ENCODE peak calls at places on chromosomes 13 and 19, in six cellular contexts. One of them, this sample, is unnamed.

GRCh38 chr19:3565177-3565576 is 7.6 kb upstream of the HMG20B start:
- DNase-seq in uterus: no peak
- DNase-seq in H1: no peak
- DNase-seq in hepatocyte: peak
- DNase-seq in HFF-Myc: no peak
- DNase-seq in fibroblast of mammary gland: no peak
- DNase-seq in this sample: no peak

GRCh38 chr19:33781996-33782395 is 14.7 kb upstream of the KCTD15 start:
- DNase-seq in uterus: no peak
- DNase-seq in H1: no peak
- DNase-seq in hepatocyte: no peak
- DNase-seq in HFF-Myc: no peak
- DNase-seq in fibroblast of mammary gland: peak
- DNase-seq in this sample: no peak

GRCh38 chr19:49222011-49222410 is 64.4 kb downstream of the TRPM4 start:
- DNase-seq in uterus: no peak
- DNase-seq in H1: no peak
- DNase-seq in hepatocyte: no peak
- DNase-seq in HFF-Myc: no peak
- DNase-seq in fibroblast of mammary gland: peak
- DNase-seq in this sample: no peak

GRCh38 chr19:38545596-38545995 is 72.2 kb downstream of the MAP4K1 start:
- DNase-seq in uterus: no peak
- DNase-seq in H1: no peak
- DNase-seq in hepatocyte: no peak
- DNase-seq in HFF-Myc: no peak
- DNase-seq in fibroblast of mammary gland: peak
- DNase-seq in this sample: no peak

GRCh38 chr13:93147946-93148345 is 78.7 kb upstream of the GPC6 start:
- DNase-seq in uterus: no peak
- DNase-seq in H1: no peak
- DNase-seq in hepatocyte: no peak
- DNase-seq in HFF-Myc: no peak
- DNase-seq in fibroblast of mammary gland: no peak
- DNase-seq in this sample: no peak

GRCh38 chr13:27556109-27556508 is 64.2 kb downstream of the LNX2 start:
- DNase-seq in uterus: no peak
- DNase-seq in H1: no peak
- DNase-seq in hepatocyte: no peak
- DNase-seq in HFF-Myc: no peak
- DNase-seq in fibroblast of mammary gland: peak
- DNase-seq in this sample: no peak

GRCh38 chr19:21256722-21257121 is 72.5 kb downstream of the ZNF708 start:
- DNase-seq in uterus: no peak
- DNase-seq in H1: no peak
- DNase-seq in hepatocyte: peak
- DNase-seq in HFF-Myc: no peak
- DNase-seq in fibroblast of mammary gland: peak
- DNase-seq in this sample: peak

GRCh38 chr13:74288361-74288911 is 154.2 kb upstream of the KLF12 start:
- DNase-seq in uterus: peak
- DNase-seq in H1: peak
- DNase-seq in hepatocyte: peak
- DNase-seq in HFF-Myc: no peak
- DNase-seq in fibroblast of mammary gland: no peak
- DNase-seq in this sample: no peak

GRCh38 chr13:29893438-29893837 is 43.0 kb upstream of the UBL3 start:
- DNase-seq in uterus: no peak
- DNase-seq in H1: no peak
- DNase-seq in hepatocyte: no peak
- DNase-seq in HFF-Myc: no peak
- DNase-seq in fibroblast of mammary gland: peak
- DNase-seq in this sample: no peak

GRCh38 chr13:61170791-61171330 is 244.8 kb downstream of the PCDH20 start:
- DNase-seq in uterus: no peak
- DNase-seq in H1: no peak
- DNase-seq in hepatocyte: no peak
- DNase-seq in HFF-Myc: no peak
- DNase-seq in fibroblast of mammary gland: no peak
- DNase-seq in this sample: no peak

GRCh38 chr13:29464105-29464679 is 131.3 kb downstream of the SLC7A1 start:
- DNase-seq in uterus: no peak
- DNase-seq in H1: no peak
- DNase-seq in hepatocyte: no peak
- DNase-seq in HFF-Myc: no peak
- DNase-seq in fibroblast of mammary gland: no peak
- DNase-seq in this sample: no peak

GRCh38 chr13:107376393-107377085 is 808.6 kb upstream of the ARGLU1 start:
- DNase-seq in uterus: no peak
- DNase-seq in H1: no peak
- DNase-seq in hepatocyte: no peak
- DNase-seq in HFF-Myc: no peak
- DNase-seq in fibroblast of mammary gland: no peak
- DNase-seq in this sample: no peak

GRCh38 chr13:110018009-110018408 is 231.6 kb upstream of the IRS2 start:
- DNase-seq in uterus: no peak
- DNase-seq in H1: no peak
- DNase-seq in hepatocyte: no peak
- DNase-seq in HFF-Myc: no peak
- DNase-seq in fibroblast of mammary gland: peak
- DNase-seq in this sample: no peak

GRCh38 chr13:29591310-29591709 is 4.2 kb downstream of the SLC7A1 start:
- DNase-seq in uterus: no peak
- DNase-seq in H1: no peak
- DNase-seq in hepatocyte: no peak
- DNase-seq in HFF-Myc: no peak
- DNase-seq in fibroblast of mammary gland: peak
- DNase-seq in this sample: no peak

GRCh38 chr19:27772059-27772458 is 1440.9 kb downstream of the UQCRFS1 start:
- DNase-seq in uterus: no peak
- DNase-seq in H1: no peak
- DNase-seq in hepatocyte: no peak
- DNase-seq in HFF-Myc: no peak
- DNase-seq in fibroblast of mammary gland: no peak
- DNase-seq in this sample: no peak

GRCh38 chr19:12784871-12785430 is 6.3 kb upstream of the JUNB start:
- DNase-seq in uterus: no peak
- DNase-seq in H1: no peak
- DNase-seq in hepatocyte: no peak
- DNase-seq in HFF-Myc: no peak
- DNase-seq in fibroblast of mammary gland: no peak
- DNase-seq in this sample: no peak

GRCh38 chr13:68944272-68944671 is 1163.4 kb upstream of the ATXN8OS start:
- DNase-seq in uterus: no peak
- DNase-seq in H1: no peak
- DNase-seq in hepatocyte: no peak
- DNase-seq in HFF-Myc: no peak
- DNase-seq in fibroblast of mammary gland: no peak
- DNase-seq in this sample: no peak

GRCh38 chr13:66076417-66076816 is 1153.7 kb downstream of the PCDH9 start:
- DNase-seq in uterus: no peak
- DNase-seq in H1: no peak
- DNase-seq in hepatocyte: no peak
- DNase-seq in HFF-Myc: no peak
- DNase-seq in fibroblast of mammary gland: peak
- DNase-seq in this sample: no peak

GRCh38 chr19:39563408-39563807 is 23.4 kb upstream of the EID2 start:
- DNase-seq in uterus: no peak
- DNase-seq in H1: no peak
- DNase-seq in hepatocyte: no peak
- DNase-seq in HFF-Myc: no peak
- DNase-seq in fibroblast of mammary gland: peak
- DNase-seq in this sample: no peak

GRCh38 chr19:2479556-2480194 is 3.7 kb downstream of the GADD45B start:
- DNase-seq in uterus: no peak
- DNase-seq in H1: no peak
- DNase-seq in hepatocyte: no peak
- DNase-seq in HFF-Myc: no peak
- DNase-seq in fibroblast of mammary gland: no peak
- DNase-seq in this sample: no peak

GRCh38 chr19:50333235-50333736 is 4.1 kb upstream of the KCNC3 start:
- DNase-seq in uterus: peak
- DNase-seq in H1: peak
- DNase-seq in hepatocyte: peak
- DNase-seq in HFF-Myc: no peak
- DNase-seq in fibroblast of mammary gland: peak
- DNase-seq in this sample: peak

GRCh38 chr13:104171132-104171531 is 1104.9 kb upstream of the SLC10A2 start:
- DNase-seq in uterus: no peak
- DNase-seq in H1: no peak
- DNase-seq in hepatocyte: peak
- DNase-seq in HFF-Myc: no peak
- DNase-seq in fibroblast of mammary gland: no peak
- DNase-seq in this sample: no peak

GRCh38 chr19:13337181-13337580 is 169.1 kb downstream of the CACNA1A start:
- DNase-seq in uterus: no peak
- DNase-seq in H1: no peak
- DNase-seq in hepatocyte: no peak
- DNase-seq in HFF-Myc: no peak
- DNase-seq in fibroblast of mammary gland: no peak
- DNase-seq in this sample: no peak

GRCh38 chr19:33810821-33811220 is 14.2 kb downstream of the KCTD15 start:
- DNase-seq in uterus: no peak
- DNase-seq in H1: no peak
- DNase-seq in hepatocyte: no peak
- DNase-seq in HFF-Myc: no peak
- DNase-seq in fibroblast of mammary gland: no peak
- DNase-seq in this sample: no peak

GRCh38 chr19:32798201-32798600 is 71.4 kb downstream of the SLC7A9 start:
- DNase-seq in uterus: no peak
- DNase-seq in H1: no peak
- DNase-seq in hepatocyte: no peak
- DNase-seq in HFF-Myc: no peak
- DNase-seq in fibroblast of mammary gland: no peak
- DNase-seq in this sample: no peak

GRCh38 chr19:30664358-30665058 is 292.3 kb downstream of the ZNF536 start:
- DNase-seq in uterus: no peak
- DNase-seq in H1: no peak
- DNase-seq in hepatocyte: peak
- DNase-seq in HFF-Myc: no peak
- DNase-seq in fibroblast of mammary gland: peak
- DNase-seq in this sample: peak

GRCh38 chr19:10712754-10713153 is 5.1 kb upstream of the DNM2 start:
- DNase-seq in uterus: no peak
- DNase-seq in H1: no peak
- DNase-seq in hepatocyte: no peak
- DNase-seq in HFF-Myc: no peak
- DNase-seq in fibroblast of mammary gland: no peak
- DNase-seq in this sample: peak

GRCh38 chr19:10708261-10708660 is 7.0 kb downstream of the QTRT1 start:
- DNase-seq in uterus: no peak
- DNase-seq in H1: no peak
- DNase-seq in hepatocyte: no peak
- DNase-seq in HFF-Myc: no peak
- DNase-seq in fibroblast of mammary gland: no peak
- DNase-seq in this sample: no peak

GRCh38 chr19:10713317-10713716 is 4.6 kb upstream of the DNM2 start:
- DNase-seq in uterus: no peak
- DNase-seq in H1: no peak
- DNase-seq in hepatocyte: no peak
- DNase-seq in HFF-Myc: no peak
- DNase-seq in fibroblast of mammary gland: no peak
- DNase-seq in this sample: no peak

GRCh38 chr19:10707440-10707839 is 6.2 kb downstream of the QTRT1 start:
- DNase-seq in uterus: no peak
- DNase-seq in H1: no peak
- DNase-seq in hepatocyte: no peak
- DNase-seq in HFF-Myc: no peak
- DNase-seq in fibroblast of mammary gland: no peak
- DNase-seq in this sample: no peak

GRCh38 chr19:10712041-10712440 is 5.8 kb upstream of the DNM2 start:
- DNase-seq in uterus: no peak
- DNase-seq in H1: peak
- DNase-seq in hepatocyte: no peak
- DNase-seq in HFF-Myc: no peak
- DNase-seq in fibroblast of mammary gland: no peak
- DNase-seq in this sample: peak
- H3K4me3 ChIP-seq in uterus: no peak
- H3K4me3 ChIP-seq in H1: no peak
- H3K4me3 ChIP-seq in hepatocyte: no peak
- H3K4me3 ChIP-seq in HFF-Myc: no peak
- H3K4me3 ChIP-seq in fibroblast of mammary gland: no peak
- H3K4me3 ChIP-seq in this sample: no peak

DNA sequence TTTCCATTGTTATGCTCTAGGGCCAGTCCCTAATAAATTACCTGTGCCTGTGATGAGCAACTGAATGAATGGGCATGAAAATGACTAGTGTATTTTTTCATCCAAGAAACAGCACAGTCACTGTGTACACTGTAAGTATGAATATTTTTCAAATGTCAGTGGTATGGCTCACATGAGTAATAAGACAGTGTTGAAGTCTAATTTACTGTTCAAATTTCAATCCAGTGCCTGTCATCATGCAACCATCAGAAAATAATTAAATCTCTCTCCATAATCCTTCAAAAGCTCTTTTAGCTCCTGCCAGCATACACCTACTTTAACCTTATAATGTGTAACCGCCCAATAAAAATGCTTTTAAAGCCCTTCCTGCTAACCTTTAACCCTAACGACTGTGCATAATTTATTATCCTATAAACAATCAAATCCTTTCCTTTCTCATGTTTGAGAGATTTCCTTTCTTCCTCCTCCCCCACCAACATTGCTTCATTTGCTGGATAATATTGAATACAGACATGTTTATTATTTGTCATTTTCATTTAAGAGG is 378.3 kb downstream of the GPC5 start:
- DNase-seq in uterus: no peak
- DNase-seq in H1: no peak
- DNase-seq in hepatocyte: no peak
- DNase-seq in HFF-Myc: no peak
- DNase-seq in fibroblast of mammary gland: no peak
- DNase-seq in this sample: no peak
- H3K4me3 ChIP-seq in uterus: no peak
- H3K4me3 ChIP-seq in H1: no peak
- H3K4me3 ChIP-seq in hepatocyte: no peak
- H3K4me3 ChIP-seq in HFF-Myc: no peak
- H3K4me3 ChIP-seq in fibroblast of mammary gland: no peak
- H3K4me3 ChIP-seq in this sample: no peak

DNA sequence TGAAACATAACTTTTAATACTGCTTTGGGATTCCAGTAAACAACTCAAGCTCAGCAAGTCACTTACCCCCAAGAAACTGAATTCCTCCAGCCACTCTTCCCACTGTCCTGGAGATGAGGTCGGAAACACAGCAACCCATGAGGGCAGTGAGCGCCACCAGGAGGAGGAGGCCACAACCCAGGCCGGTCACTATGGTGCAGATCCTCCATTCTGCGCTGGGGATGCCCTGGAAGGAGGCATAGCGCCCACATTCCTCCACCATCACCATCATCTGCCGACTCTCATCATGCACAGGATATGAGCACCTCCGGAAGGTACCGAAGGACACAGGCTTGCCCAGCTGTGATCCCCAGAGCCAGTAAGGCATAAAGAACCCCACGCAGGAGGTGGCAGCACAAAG is 2.2 kb downstream of the LHFPL6 start:
- DNase-seq in uterus: no peak
- DNase-seq in H1: peak
- DNase-seq in hepatocyte: no peak
- DNase-seq in HFF-Myc: no peak
- DNase-seq in fibroblast of mammary gland: peak
- DNase-seq in this sample: peak
- H3K4me3 ChIP-seq in uterus: peak
- H3K4me3 ChIP-seq in H1: no peak
- H3K4me3 ChIP-seq in hepatocyte: no peak
- H3K4me3 ChIP-seq in HFF-Myc: no peak
- H3K4me3 ChIP-seq in fibroblast of mammary gland: peak
- H3K4me3 ChIP-seq in this sample: no peak

GRCh38 chr19:6278051-6278450 is 1.7 kb downstream of the MLLT1 start:
- DNase-seq in uterus: no peak
- DNase-seq in H1: no peak
- DNase-seq in hepatocyte: no peak
- DNase-seq in HFF-Myc: no peak
- DNase-seq in fibroblast of mammary gland: no peak
- DNase-seq in this sample: no peak
- H3K4me3 ChIP-seq in uterus: no peak
- H3K4me3 ChIP-seq in H1: peak
- H3K4me3 ChIP-seq in hepatocyte: no peak
- H3K4me3 ChIP-seq in HFF-Myc: peak
- H3K4me3 ChIP-seq in fibroblast of mammary gland: peak
- H3K4me3 ChIP-seq in this sample: peak